ENCODE peak calls at places on chromosomes 4 and X, in seven cellular contexts. K is activated T-cell treated with anti-CD3 and anti-CD28 coated beads for 1 hour, S is pulmonary artery endothelial cell, J is NCI-H1092 treated with DMSO at 0.1 percent for 48 hours, N is lower leg skin, X is H54, P is T-helper 1 cell. G is an unnamed sample.

GRCh38 chr4:6221296-6221850 is 21.0 kb upstream of the JAKMIP1 start:
- DNase-seq in X (no peak), S (no peak), K (no peak), J (peak), N (no peak), P (no peak), G (no peak)

GRCh38 chr4:155954118-155954503 is 445 bp upstream of the CTSO start:
- DNase-seq in X (no peak), S (no peak), K (peak), J (no peak), P (no peak), N (no peak), G (no peak)

GRCh38 chr4:90542216-90542615 is 415.0 kb downstream of the CCSER1 start:
- DNase-seq in N (no peak), J (peak), P (no peak), X (no peak), K (no peak), S (no peak), G (no peak)

GRCh38 chr4:148926861-148927260 is 484.6 kb upstream of the NR3C2 start:
- DNase-seq in P (no peak), N (peak), S (no peak), J (no peak), X (no peak), K (no peak), G (no peak)

GRCh38 chr4:139663561-139664138 is 2.0 kb upstream of the MGST2 start:
- DNase-seq in P (no peak), N (no peak), K (no peak), X (no peak), J (no peak), S (no peak), G (no peak)

GRCh38 chr4:92304073-92304472 is 307 bp downstream of the GRID2 start:
- DNase-seq in K (no peak), X (no peak), J (no peak), S (no peak), P (no peak), N (no peak), G (no peak)

GRCh38 chr4:65825121-65825520 is 154.8 kb upstream of the EPHA5 start:
- DNase-seq in K (no peak), X (peak), J (no peak), N (no peak), P (no peak), S (no peak), G (no peak)

GRCh38 chrX:153880440-153880815 is 5.5 kb downstream of the L1CAM start:
- DNase-seq in S (no peak), P (no peak), K (no peak), N (no peak), J (no peak), X (no peak), G (no peak)

GRCh38 chr4:54139332-54139731 is 39.4 kb downstream of the GSX2 start:
- DNase-seq in P (no peak), S (no peak), J (no peak), X (no peak), K (no peak), N (no peak), G (no peak)

GRCh38 chr4:77819409-77819835 is 254 bp upstream of the CNOT6L start:
- DNase-seq in K (no peak), X (peak), S (no peak), N (no peak), J (no peak), P (no peak), G (no peak)

GRCh38 chr4:74794341-74794801 is at the start of gene BTC:
- DNase-seq in P (no peak), X (peak), S (no peak), K (no peak), N (peak), J (no peak), G (no peak)

GRCh38 chr4:123361195-123361861 is 35.3 kb upstream of the SPRY1 start:
- DNase-seq in S (peak), P (no peak), N (no peak), J (no peak), X (no peak), K (no peak), G (peak)

GRCh38 chr4:60744767-60745166 is 455.4 kb upstream of the ADGRL3 start:
- DNase-seq in S (no peak), J (no peak), K (no peak), N (no peak), X (no peak), P (no peak), G (no peak)

GRCh38 chr4:70992354-70992753 is 1.1 kb upstream of the DCK start:
- DNase-seq in P (no peak), J (no peak), K (no peak), X (no peak), N (peak), S (no peak), G (no peak)

G was measured in glomerular endothelial cell.